ENCODE peak calls at places on chromosome 13, in four cellular contexts. X, M, A and Y are unnamed samples.

GRCh38 chr13:73851104-73851503 is 283.1 kb downstream of the KLF12 start:
- DNase-seq in A (no peak), X (no peak), M (no peak), Y (no peak)

GRCh38 chr13:34243396-34243795 is 425.4 kb downstream of the RFC3 start:
- DNase-seq in X (no peak), M (no peak), A (no peak), Y (no peak)

GRCh38 chr13:36261976-36262375 is 35.6 kb downstream of the CCDC169 start:
- DNase-seq in A (no peak), M (no peak), X (peak), Y (no peak)

GRCh38 chr13:51453959-51454703 is 1.3 kb upstream of the INTS6 start:
- DNase-seq in M (no peak), X (peak), A (peak), Y (no peak)

GRCh38 chr13:45325806-45326205 is 15.2 kb downstream of the TPT1 start:
- DNase-seq in X (no peak), A (no peak), M (peak), Y (peak)

GRCh38 chr13:77002590-77003190 is 10.8 kb downstream of the CLN5 start:
- DNase-seq in M (no peak), X (no peak), A (no peak), Y (peak)

GRCh38 chr13:93328943-93329342 is 102.3 kb downstream of the GPC6 start:
- DNase-seq in A (no peak), M (no peak), X (no peak), Y (no peak)

GRCh38 chr13:80618777-80619176 is 277.9 kb upstream of the SPRY2 start:
- DNase-seq in X (no peak), M (no peak), A (no peak), Y (no peak)

GRCh38 chr13:77305276-77305675 is 21.6 kb downstream of the MYCBP2 start:
- DNase-seq in X (no peak), M (no peak), A (no peak), Y (no peak)

GRCh38 chr13:113364371-113364932 is 522 bp upstream of the GRTP1 start:
- DNase-seq in X (no peak), A (peak), M (peak), Y (no peak)

GRCh38 chr13:33787051-33787591 is 30.8 kb upstream of the RFC3 start:
- DNase-seq in X (no peak), A (no peak), M (no peak), Y (peak)

GRCh38 chr13:110266983-110267382 is 40.0 kb downstream of the COL4A1 start:
- DNase-seq in X (no peak), A (no peak), M (peak), Y (no peak)

GRCh38 chr13:39864221-39864620 is 208.8 kb downstream of the COG6 start:
- DNase-seq in M (no peak), X (no peak), A (no peak), Y (no peak)

GRCh38 chr13:42644841-42645240 is 70.9 kb downstream of the TNFSF11 start:
- DNase-seq in A (no peak), X (no peak), M (no peak), Y (no peak)

GRCh38 chr13:49220035-49220855 is at the start of gene MLNR:
- DNase-seq in X (no peak), M (peak), A (peak), Y (no peak)

GRCh38 chr13:94369862-94370491 is 109.5 kb downstream of the DCT start:
- DNase-seq in M (no peak), X (peak), A (peak), Y (no peak)

GRCh38 chr13:113584205-113584869 is at the start of gene TFDP1:
- DNase-seq in M (peak), A (peak), X (peak), Y (peak)

GRCh38 chr13:31824705-31825512 is 85.6 kb downstream of the RXFP2 start:
- DNase-seq in X (no peak), A (no peak), M (no peak), Y (peak)

GRCh38 chr13:29702912-29703351 is 107.4 kb upstream of the SLC7A1 start:
- DNase-seq in X (no peak), M (no peak), A (no peak), Y (peak)

GRCh38 chr13:43805071-43805468 is 18.3 kb upstream of the ENOX1 start:
- DNase-seq in X (peak), M (no peak), A (no peak), Y (peak)

GRCh38 chr13:104678161-104678560 is 1611.9 kb upstream of the SLC10A2 start:
- DNase-seq in A (no peak), X (no peak), M (no peak), Y (no peak)

GRCh38 chr13:91467236-91467635 is 68.8 kb downstream of the GPC5 start:
- DNase-seq in A (no peak), M (no peak), X (no peak), Y (no peak)

GRCh38 chr13:23372264-23372905 is 61.1 kb downstream of the SACS start:
- DNase-seq in M (no peak), X (no peak), A (no peak), Y (peak)

GRCh38 chr13:110158201-110158600 is 148.8 kb downstream of the COL4A1 start:
- DNase-seq in X (no peak), M (peak), A (no peak), Y (no peak)

GRCh38 chr13:53121879-53122278 is 93.3 kb downstream of the OLFM4 start:
- DNase-seq in A (no peak), M (no peak), X (no peak), Y (no peak)

GRCh38 chr13:99572921-99573320 is 71.6 kb downstream of the TM9SF2 start:
- DNase-seq in X (no peak), A (no peak), M (no peak), Y (no peak)

GRCh38 chr13:37918116-37919100 is 48.8 kb upstream of the TRPC4 start:
- DNase-seq in M (no peak), A (no peak), X (no peak), Y (no peak)

GRCh38 chr13:97844151-97844550 is 109.3 kb upstream of the IPO5 start:
- DNase-seq in A (no peak), X (no peak), M (no peak), Y (no peak)

GRCh38 chr13:28575200-28575599 is 80.3 kb upstream of the FLT1 start:
- DNase-seq in X (no peak), A (peak), M (no peak), Y (no peak)

GRCh38 chr13:21069561-21070004 is 8.2 kb upstream of the LATS2 start:
- DNase-seq in X (no peak), A (no peak), M (no peak), Y (peak)

GRCh38 chr13:95698047-95698749 is 21.3 kb downstream of the DNAJC3 start:
- DNase-seq in A (no peak), M (no peak), X (no peak), Y (no peak)
- TF ChIP-seq CTCF in A (no peak), M (peak), X (no peak), Y (peak)

GRCh38 chr13:107650081-107650701 is 565.1 kb downstream of the LIG4 start:
- DNase-seq in M (no peak), A (peak), X (no peak), Y (no peak)
- TF ChIP-seq CTCF in M (peak), A (peak), X (no peak), Y (peak)

GRCh38 chr13:41029629-41030028 is 10.5 kb upstream of the ELF1 start:
- DNase-seq in X (no peak), M (no peak), A (no peak), Y (no peak)
- TF ChIP-seq CTCF in X (no peak), M (no peak), A (no peak), Y (no peak)

GRCh38 chr13:27283906-27284523 is 13.4 kb downstream of the RASL11A start:
- DNase-seq in A (peak), M (no peak), X (no peak), Y (peak)
- TF ChIP-seq CTCF in A (no peak), M (peak), X (no peak), Y (peak)

DNA sequence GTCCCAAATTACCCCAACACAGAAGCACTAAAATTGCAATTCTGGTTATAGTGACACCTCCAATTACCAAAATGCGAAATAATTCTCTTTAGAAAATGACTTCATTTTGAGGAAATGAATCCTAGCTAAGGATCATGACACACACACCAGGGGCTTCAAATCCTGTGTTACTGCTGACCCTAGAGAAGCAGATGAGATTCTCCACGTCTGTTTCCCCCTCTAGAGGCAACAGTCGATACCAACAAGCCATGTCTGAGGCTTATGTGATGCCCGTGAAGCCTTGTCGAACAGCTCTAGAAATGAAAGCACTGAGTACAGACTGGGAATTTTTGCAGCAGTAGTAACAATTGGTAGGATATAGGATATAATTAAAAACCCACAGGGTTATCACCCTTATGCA is 153.6 kb upstream of the TMTC4 start:
- DNase-seq in A (no peak), M (no peak), X (no peak), Y (no peak)
- TF ChIP-seq CTCF in A (no peak), M (no peak), X (no peak), Y (no peak)